ENCODE peak calls at places on chromosomes 12 and 14, in ten cellular contexts. One of them, this sample, is unnamed.

GRCh38 chr12:131091976-131092691 is 138.4 kb downstream of the ADGRD1 start:
- DNase-seq in IMR-90: no peak
- DNase-seq in GM23338: no peak
- DNase-seq in HFF-Myc: no peak
- DNase-seq in PC-3: no peak
- DNase-seq in astrocyte: no peak
- DNase-seq in lower lobe of right lung: peak
- DNase-seq in AG04450: no peak
- DNase-seq in uterus: peak
- DNase-seq in fibroblast of lung: no peak
- DNase-seq in this sample: no peak

GRCh38 chr12:6276936-6277615 is 33.4 kb upstream of the PLEKHG6 start:
- DNase-seq in uterus: no peak
- DNase-seq in fibroblast of lung: no peak
- DNase-seq in IMR-90: no peak
- DNase-seq in GM23338: peak
- DNase-seq in AG04450: no peak
- DNase-seq in PC-3: peak
- DNase-seq in astrocyte: no peak
- DNase-seq in HFF-Myc: no peak
- DNase-seq in lower lobe of right lung: peak
- DNase-seq in this sample: no peak

GRCh38 chr12:54258286-54258685 is 21.6 kb downstream of the CBX5 start:
- DNase-seq in uterus: no peak
- DNase-seq in PC-3: no peak
- DNase-seq in lower lobe of right lung: no peak
- DNase-seq in astrocyte: peak
- DNase-seq in IMR-90: peak
- DNase-seq in fibroblast of lung: no peak
- DNase-seq in AG04450: no peak
- DNase-seq in GM23338: peak
- DNase-seq in HFF-Myc: no peak
- DNase-seq in this sample: no peak

GRCh38 chr12:64373204-64373603 is 17.4 kb downstream of the C12orf56 start:
- DNase-seq in AG04450: no peak
- DNase-seq in lower lobe of right lung: no peak
- DNase-seq in fibroblast of lung: no peak
- DNase-seq in astrocyte: no peak
- DNase-seq in uterus: no peak
- DNase-seq in IMR-90: no peak
- DNase-seq in HFF-Myc: no peak
- DNase-seq in GM23338: no peak
- DNase-seq in PC-3: no peak
- DNase-seq in this sample: no peak

GRCh38 chr12:98354520-98354919 is 160.9 kb upstream of the TMPO start:
- DNase-seq in HFF-Myc: no peak
- DNase-seq in fibroblast of lung: no peak
- DNase-seq in PC-3: no peak
- DNase-seq in AG04450: no peak
- DNase-seq in lower lobe of right lung: no peak
- DNase-seq in astrocyte: peak
- DNase-seq in uterus: no peak
- DNase-seq in IMR-90: no peak
- DNase-seq in GM23338: no peak
- DNase-seq in this sample: no peak

GRCh38 chr12:80443974-80444666 is at the start of gene PTPRQ:
- DNase-seq in uterus: no peak
- DNase-seq in HFF-Myc: no peak
- DNase-seq in GM23338: no peak
- DNase-seq in astrocyte: peak
- DNase-seq in fibroblast of lung: peak
- DNase-seq in IMR-90: peak
- DNase-seq in lower lobe of right lung: no peak
- DNase-seq in PC-3: no peak
- DNase-seq in AG04450: no peak
- DNase-seq in this sample: peak

GRCh38 chr12:41956353-41956752 is 188.3 kb downstream of the GXYLT1 start:
- DNase-seq in PC-3: no peak
- DNase-seq in lower lobe of right lung: no peak
- DNase-seq in GM23338: no peak
- DNase-seq in AG04450: no peak
- DNase-seq in fibroblast of lung: peak
- DNase-seq in astrocyte: peak
- DNase-seq in uterus: no peak
- DNase-seq in HFF-Myc: no peak
- DNase-seq in IMR-90: no peak
- DNase-seq in this sample: no peak

GRCh38 chr14:45793081-45793480 is 540.1 kb upstream of the MIS18BP1 start:
- DNase-seq in AG04450: no peak
- DNase-seq in GM23338: no peak
- DNase-seq in lower lobe of right lung: no peak
- DNase-seq in astrocyte: no peak
- DNase-seq in fibroblast of lung: no peak
- DNase-seq in IMR-90: no peak
- DNase-seq in PC-3: no peak
- DNase-seq in uterus: no peak
- DNase-seq in HFF-Myc: no peak
- DNase-seq in this sample: no peak

GRCh38 chr12:122860854-122861585 is 25.8 kb downstream of the HIP1R start:
- DNase-seq in GM23338: no peak
- DNase-seq in AG04450: no peak
- DNase-seq in uterus: no peak
- DNase-seq in astrocyte: no peak
- DNase-seq in lower lobe of right lung: peak
- DNase-seq in fibroblast of lung: no peak
- DNase-seq in PC-3: no peak
- DNase-seq in HFF-Myc: no peak
- DNase-seq in IMR-90: no peak
- DNase-seq in this sample: no peak

GRCh38 chr12:122862110-122862634 is 26.9 kb downstream of the HIP1R start:
- DNase-seq in IMR-90: no peak
- DNase-seq in GM23338: no peak
- DNase-seq in lower lobe of right lung: peak
- DNase-seq in HFF-Myc: no peak
- DNase-seq in uterus: no peak
- DNase-seq in AG04450: no peak
- DNase-seq in PC-3: no peak
- DNase-seq in fibroblast of lung: no peak
- DNase-seq in astrocyte: no peak
- DNase-seq in this sample: no peak

GRCh38 chr12:122861586-122861970 is 26.3 kb downstream of the HIP1R start:
- DNase-seq in IMR-90: no peak
- DNase-seq in HFF-Myc: no peak
- DNase-seq in lower lobe of right lung: no peak
- DNase-seq in astrocyte: no peak
- DNase-seq in AG04450: no peak
- DNase-seq in GM23338: no peak
- DNase-seq in PC-3: no peak
- DNase-seq in fibroblast of lung: no peak
- DNase-seq in uterus: no peak
- DNase-seq in this sample: no peak

GRCh38 chr12:122864894-122865253 is 29.6 kb downstream of the HIP1R start:
- DNase-seq in astrocyte: no peak
- DNase-seq in IMR-90: no peak
- DNase-seq in fibroblast of lung: no peak
- DNase-seq in HFF-Myc: no peak
- DNase-seq in PC-3: no peak
- DNase-seq in lower lobe of right lung: no peak
- DNase-seq in AG04450: no peak
- DNase-seq in GM23338: no peak
- DNase-seq in uterus: no peak
- DNase-seq in this sample: no peak

GRCh38 chr12:122862872-122863701 is 27.8 kb downstream of the HIP1R start:
- DNase-seq in HFF-Myc: no peak
- DNase-seq in PC-3: peak
- DNase-seq in fibroblast of lung: no peak
- DNase-seq in lower lobe of right lung: peak
- DNase-seq in uterus: no peak
- DNase-seq in astrocyte: no peak
- DNase-seq in AG04450: no peak
- DNase-seq in IMR-90: no peak
- DNase-seq in GM23338: no peak
- DNase-seq in this sample: no peak
- H3K4me3 ChIP-seq in HFF-Myc: no peak
- H3K4me3 ChIP-seq in PC-3: no peak
- H3K4me3 ChIP-seq in fibroblast of lung: no peak
- H3K4me3 ChIP-seq in lower lobe of right lung: no peak
- H3K4me3 ChIP-seq in uterus: no peak
- H3K4me3 ChIP-seq in astrocyte: no peak
- H3K4me3 ChIP-seq in AG04450: no peak
- H3K4me3 ChIP-seq in IMR-90: no peak
- H3K4me3 ChIP-seq in GM23338: no peak
- H3K4me3 ChIP-seq in this sample: no peak

DNA sequence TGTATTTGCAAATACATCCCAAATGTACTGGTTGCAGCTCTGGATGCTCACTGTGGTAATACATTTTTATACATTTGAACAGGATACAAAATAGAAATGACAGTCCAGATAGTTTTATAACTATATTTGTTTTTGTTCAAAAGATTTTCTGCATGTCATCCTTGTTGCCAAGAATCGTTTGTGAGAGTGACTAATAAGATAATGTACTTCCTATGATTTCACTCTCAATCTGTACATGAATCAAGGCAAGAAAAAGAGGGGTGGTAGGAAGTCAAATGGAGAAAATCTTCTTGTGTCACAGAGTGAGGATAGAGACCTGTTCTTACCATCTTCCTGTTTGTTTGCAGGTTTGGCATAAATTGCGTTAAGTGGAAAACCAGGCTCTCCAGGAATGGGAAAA is 13.9 kb downstream of the ARPC3 start:
- DNase-seq in astrocyte: peak
- DNase-seq in GM23338: no peak
- DNase-seq in AG04450: no peak
- DNase-seq in fibroblast of lung: no peak
- DNase-seq in HFF-Myc: no peak
- DNase-seq in PC-3: peak
- DNase-seq in lower lobe of right lung: no peak
- DNase-seq in uterus: no peak
- DNase-seq in IMR-90: peak
- DNase-seq in this sample: no peak
- TF ChIP-seq CTCF in astrocyte: no peak
- TF ChIP-seq CTCF in GM23338: no peak
- TF ChIP-seq CTCF in AG04450: no peak
- TF ChIP-seq CTCF in fibroblast of lung: no peak
- TF ChIP-seq CTCF in HFF-Myc: no peak
- TF ChIP-seq CTCF in PC-3: no peak
- TF ChIP-seq CTCF in lower lobe of right lung: no peak
- TF ChIP-seq CTCF in uterus: no peak
- TF ChIP-seq CTCF in IMR-90: no peak
- TF ChIP-seq CTCF in this sample: no peak

GRCh38 chr14:94111276-94112095 is 950 bp downstream of the IFI27 start:
- DNase-seq in HFF-Myc: no peak
- DNase-seq in fibroblast of lung: no peak
- DNase-seq in IMR-90: no peak
- DNase-seq in GM23338: no peak
- DNase-seq in AG04450: no peak
- DNase-seq in uterus: no peak
- DNase-seq in astrocyte: no peak
- DNase-seq in PC-3: no peak
- DNase-seq in lower lobe of right lung: no peak
- DNase-seq in this sample: no peak

GRCh38 chr14:94112513-94113060 is 2.1 kb downstream of the IFI27 start:
- DNase-seq in uterus: no peak
- DNase-seq in GM23338: no peak
- DNase-seq in lower lobe of right lung: no peak
- DNase-seq in AG04450: no peak
- DNase-seq in PC-3: no peak
- DNase-seq in astrocyte: no peak
- DNase-seq in fibroblast of lung: no peak
- DNase-seq in HFF-Myc: no peak
- DNase-seq in IMR-90: no peak
- DNase-seq in this sample: no peak

GRCh38 chr14:94110552-94111181 is at the start of gene IFI27:
- DNase-seq in astrocyte: peak
- DNase-seq in HFF-Myc: no peak
- DNase-seq in IMR-90: peak
- DNase-seq in PC-3: peak
- DNase-seq in fibroblast of lung: peak
- DNase-seq in lower lobe of right lung: peak
- DNase-seq in uterus: peak
- DNase-seq in GM23338: no peak
- DNase-seq in AG04450: no peak
- DNase-seq in this sample: no peak

GRCh38 chr14:94113073-94113472 is 2.5 kb downstream of the IFI27 start:
- DNase-seq in uterus: no peak
- DNase-seq in AG04450: no peak
- DNase-seq in HFF-Myc: no peak
- DNase-seq in IMR-90: no peak
- DNase-seq in PC-3: no peak
- DNase-seq in lower lobe of right lung: no peak
- DNase-seq in fibroblast of lung: no peak
- DNase-seq in GM23338: no peak
- DNase-seq in astrocyte: no peak
- DNase-seq in this sample: no peak

DNA sequence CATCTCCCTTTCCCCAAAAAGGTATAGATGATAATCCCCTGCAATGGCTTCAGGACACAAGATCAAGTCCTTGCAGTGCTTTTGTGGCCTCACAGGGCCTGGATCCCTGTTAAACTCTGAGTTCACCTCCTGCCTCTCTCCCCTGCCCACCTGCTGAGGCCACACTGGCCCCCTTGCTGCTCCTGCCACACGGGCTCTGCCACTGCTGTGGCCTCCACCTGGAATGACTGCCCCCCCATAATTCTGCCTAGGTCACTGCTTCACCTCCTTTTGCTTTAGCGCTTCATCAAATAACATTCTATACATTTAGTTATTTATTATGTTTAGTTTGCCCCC is 653 bp upstream of the IFI27 start:
- DNase-seq in GM23338: no peak
- DNase-seq in astrocyte: no peak
- DNase-seq in HFF-Myc: no peak
- DNase-seq in uterus: no peak
- DNase-seq in PC-3: no peak
- DNase-seq in fibroblast of lung: no peak
- DNase-seq in IMR-90: no peak
- DNase-seq in lower lobe of right lung: no peak
- DNase-seq in AG04450: no peak
- DNase-seq in this sample: no peak
- H3K4me3 ChIP-seq in GM23338: no peak
- H3K4me3 ChIP-seq in astrocyte: no peak
- H3K4me3 ChIP-seq in HFF-Myc: no peak
- H3K4me3 ChIP-seq in uterus: no peak
- H3K4me3 ChIP-seq in PC-3: no peak
- H3K4me3 ChIP-seq in fibroblast of lung: no peak
- H3K4me3 ChIP-seq in IMR-90: no peak
- H3K4me3 ChIP-seq in lower lobe of right lung: peak
- H3K4me3 ChIP-seq in AG04450: no peak
- H3K4me3 ChIP-seq in this sample: no peak

GRCh38 chr14:75298187-75298985 is 19.8 kb downstream of the FOS start:
- DNase-seq in astrocyte: no peak
- DNase-seq in lower lobe of right lung: peak
- DNase-seq in AG04450: no peak
- DNase-seq in IMR-90: no peak
- DNase-seq in GM23338: no peak
- DNase-seq in uterus: peak
- DNase-seq in HFF-Myc: no peak
- DNase-seq in fibroblast of lung: peak
- DNase-seq in PC-3: no peak
- DNase-seq in this sample: no peak
- TF ChIP-seq CTCF in astrocyte: no peak
- TF ChIP-seq CTCF in lower lobe of right lung: no peak
- TF ChIP-seq CTCF in AG04450: no peak
- TF ChIP-seq CTCF in IMR-90: no peak
- TF ChIP-seq CTCF in GM23338: no peak
- TF ChIP-seq CTCF in uterus: no peak
- TF ChIP-seq CTCF in HFF-Myc: no peak
- TF ChIP-seq CTCF in fibroblast of lung: no peak
- TF ChIP-seq CTCF in PC-3: no peak
- TF ChIP-seq CTCF in this sample: no peak

This sample was measured in epithelial cell of proximal tubule.